ENCODE peak calls at places on chromosomes 4 and X, in five cellular contexts. T is central memory CD4-positive, alpha-beta T cell; D is amygdala; I is non-pigmented ciliary epithelial cell; A is upper lobe of right lung. R is an unnamed sample.

GRCh38 chr4:121943941-121944340 is 7.9 kb downstream of the TRPC3 start:
- DNase-seq in T (no peak), D (no peak), I (no peak), A (no peak), R (peak; percentile 24)

GRCh38 chr4:128256539-128256938 is 31.1 kb downstream of the PGRMC2 start:
- DNase-seq in T (no peak), I (no peak), A (no peak), D (no peak), R (no peak)

GRCh38 chrX:118964252-118964651 is 10.2 kb upstream of the LONRF3 start:
- DNase-seq in I (no peak), A (no peak), D (no peak), T (no peak), R (no peak)

GRCh38 chrX:133911816-133912495 is 73.4 kb downstream of the GPC3 start:
- DNase-seq in D (no peak), T (no peak), I (no peak), A (no peak), R (no peak)

GRCh38 chr4:38803833-38804653 is 548 bp downstream of the TLR1 start:
- DNase-seq in I (no peak), T (no peak), A (no peak), D (no peak), R (no peak)

GRCh38 chr4:14749910-14750309 is 252.4 kb upstream of the CPEB2 start:
- DNase-seq in T (no peak), A (peak; percentile 60), I (no peak), D (no peak), R (peak; percentile 11)

GRCh38 chr4:30847157-30847556 is 127.0 kb downstream of the PCDH7 start:
- DNase-seq in I (no peak), T (no peak), A (no peak), D (no peak), R (no peak)

GRCh38 chr4:1216076-1216614 is 32.8 kb downstream of the CTBP1 start:
- DNase-seq in A (no peak), T (no peak), I (no peak), D (no peak), R (no peak)

GRCh38 chr4:85039526-85039925 is 73.0 kb upstream of the WDFY3 start:
- DNase-seq in D (no peak), A (no peak), T (no peak), I (peak; percentile 30), R (no peak)

GRCh38 chr4:74308215-74308614 is at the start of gene EPGN:
- DNase-seq in T (peak; percentile 30), I (no peak), A (no peak), D (no peak), R (no peak)

GRCh38 chr4:184937030-184937710 is 81.1 kb upstream of the HELT start:
- DNase-seq in A (no peak), D (no peak), T (no peak), I (no peak), R (no peak)

GRCh38 chr4:1520145-1520661 is 114.0 kb upstream of the NKX1-1 start:
- DNase-seq in I (no peak), T (no peak), A (peak; percentile 65), D (no peak), R (no peak)

GRCh38 chr4:185282968-185283367 is 73.6 kb downstream of the SNX25 start:
- DNase-seq in T (no peak), A (no peak), I (no peak), D (no peak), R (peak; percentile 4)

GRCh38 chr4:175776217-175776616 is 35.8 kb downstream of the GPM6A start:
- DNase-seq in T (no peak), D (no peak), A (no peak), I (no peak), R (no peak)

GRCh38 chr4:66178901-66179300 is 508.6 kb upstream of the EPHA5 start:
- DNase-seq in I (peak; percentile 37), A (no peak), D (no peak), T (no peak), R (no peak)

GRCh38 chr4:39410415-39410814 is 3.7 kb downstream of the KLB start:
- DNase-seq in I (no peak), T (no peak), D (no peak), A (no peak), R (no peak)

GRCh38 chrX:79325263-79325958 is 41.7 kb downstream of the ITM2A start:
- DNase-seq in T (peak; percentile 56), I (no peak), A (no peak), D (no peak), R (no peak)

GRCh38 chrX:119693032-119693995 is at the start of gene SEPTIN6:
- DNase-seq in D (no peak), I (no peak), T (peak; percentile 91), A (peak; percentile 81), R (peak; percentile 84)

GRCh38 chr4:133969202-133969873 is 232.3 kb downstream of the PABPC4L start:
- DNase-seq in I (peak; percentile 37), D (no peak), A (no peak), T (no peak), R (peak; percentile 46)

GRCh38 chr4:146521543-146522097 is at the start of gene SLC10A7:
- DNase-seq in T (peak; percentile 66), A (peak; percentile 87), I (no peak), D (peak; percentile 46), R (peak; percentile 84)

GRCh38 chr4:41358626-41359025 is 101.9 kb downstream of the UCHL1 start:
- DNase-seq in T (no peak), I (no peak), A (peak; percentile 77), D (no peak), R (no peak)

GRCh38 chr4:3461515-3462291 is 1.4 kb upstream of the DOK7 start:
- DNase-seq in D (no peak), A (peak; percentile 87), I (no peak), T (no peak), R (no peak)

GRCh38 chrX:70166601-70167590 is 10.4 kb upstream of the DGAT2L6 start:
- DNase-seq in D (no peak), A (no peak), T (no peak), I (peak; percentile 35), R (no peak)

GRCh38 chr4:71268156-71268555 is 70.7 kb upstream of the SLC4A4 start:
- DNase-seq in A (no peak), D (no peak), I (no peak), T (no peak), R (no peak)

GRCh38 chrX:9132036-9132435 is 98.1 kb upstream of the FAM9B start:
- DNase-seq in I (no peak), A (no peak), T (no peak), D (no peak), R (no peak)

GRCh38 chrX:97326456-97326855 is 442.7 kb downstream of the RPA4 start:
- DNase-seq in T (no peak), I (no peak), D (no peak), A (no peak), R (no peak)

GRCh38 chrX:110743679-110744340 is 51.8 kb downstream of the CHRDL1 start:
- DNase-seq in A (no peak), D (no peak), T (no peak), I (no peak), R (no peak)

GRCh38 chrX:81201692-81202412 is at the start of the genes HMGN5 and SH3BGRL:
- DNase-seq in T (peak; percentile 69), I (peak; percentile 61), A (peak; percentile 88), D (peak; percentile 8), R (peak; percentile 85)

GRCh38 chr4:182137343-182137742 is 105.9 kb upstream of the TENM3 start:
- DNase-seq in A (no peak), D (no peak), T (no peak), I (peak; percentile 26), R (no peak)